ENCODE peak calls at places on chromosome 13, in eight cellular contexts. P is GM23248, Y is DND-41, A is H1, R is fibroblast of lung, V is PC-3, L is endothelial cell of umbilical vein, M is K562. B is an unnamed sample.

GRCh38 chr13:23086951-23087350 is 93.8 kb upstream of the SGCG start:
- DNase-seq in R (peak; percentile 2), L (no peak), P (no peak), A (no peak), V (no peak), M (no peak), Y (no peak), B (no peak)

GRCh38 chr13:39565036-39565949 is 37.7 kb downstream of the LHFPL6 start:
- DNase-seq in A (no peak), Y (no peak), M (no peak), P (peak; percentile 93), L (peak; percentile 70), R (peak; percentile 98), V (peak; percentile 82), B (peak; percentile 19)

GRCh38 chr13:101398191-101398590 is 18.1 kb downstream of the NALCN start:
- DNase-seq in P (peak; percentile 78), Y (no peak), M (no peak), L (no peak), R (peak; percentile 83), V (peak; percentile 29), A (no peak), B (no peak)

GRCh38 chr13:86856996-86857395 is 814.2 kb upstream of the SLITRK5 start:
- DNase-seq in A (no peak), M (no peak), V (peak; percentile 67), Y (no peak), P (peak; percentile 10), L (no peak), R (peak; percentile 53), B (no peak)

GRCh38 chr13:49791214-49791752 is 1.2 kb downstream of the KPNA3 start:
- DNase-seq in Y (peak; percentile 29), R (peak; percentile 26), P (peak; percentile 40), V (peak; percentile 30), L (peak; percentile 58), M (no peak), A (no peak), B (peak; percentile 50)

GRCh38 chr13:53201454-53202225 is 173.0 kb downstream of the OLFM4 start:
- DNase-seq in Y (no peak), P (peak; percentile 36), M (no peak), L (no peak), V (no peak), A (peak; percentile 69), R (no peak), B (peak; percentile 77)

GRCh38 chr13:70490320-70490935 is 382.2 kb upstream of the KLHL1 start:
- DNase-seq in P (no peak), V (no peak), L (no peak), M (no peak), A (no peak), R (no peak), Y (no peak), B (no peak)

GRCh38 chr13:83613524-83613923 is 268.8 kb downstream of the SLITRK1 start:
- DNase-seq in P (no peak), A (no peak), Y (no peak), M (no peak), R (no peak), L (no peak), V (no peak), B (no peak)

GRCh38 chr13:76737526-76737925 is 148.7 kb downstream of the KCTD12 start:
- DNase-seq in V (no peak), A (no peak), P (no peak), M (no peak), R (no peak), L (no peak), Y (no peak), B (no peak)

GRCh38 chr13:110422913-110423688 is 116.0 kb downstream of the COL4A2 start:
- DNase-seq in Y (no peak), A (no peak), R (peak; percentile 71), V (no peak), M (no peak), P (peak; percentile 62), L (peak; percentile 44), B (no peak)

GRCh38 chr13:42239644-42240043 is 32.3 kb upstream of the AKAP11 start:
- DNase-seq in P (peak; percentile 10), L (no peak), A (no peak), R (peak; percentile 29), V (peak; percentile 43), M (no peak), Y (no peak), B (no peak)

GRCh38 chr13:42228527-42228926 is 43.4 kb upstream of the AKAP11 start:
- DNase-seq in R (no peak), A (no peak), L (no peak), V (no peak), Y (no peak), M (no peak), P (no peak), B (no peak)

GRCh38 chr13:42229287-42229686 is 42.7 kb upstream of the AKAP11 start:
- DNase-seq in L (no peak), R (no peak), M (no peak), V (no peak), P (no peak), Y (no peak), A (no peak), B (no peak)

GRCh38 chr13:42232671-42233070 is 39.3 kb upstream of the AKAP11 start:
- DNase-seq in V (no peak), A (no peak), L (no peak), P (no peak), Y (no peak), M (no peak), R (no peak), B (no peak)

GRCh38 chr13:42233726-42234125 is 38.2 kb upstream of the AKAP11 start:
- DNase-seq in V (no peak), M (no peak), A (no peak), Y (no peak), R (no peak), L (no peak), P (no peak), B (no peak)
- H3K9ac ChIP-seq in V (no peak overlapping the region), M (no peak overlapping the region), A (no peak overlapping the region), Y (no peak overlapping the region), R (no peak overlapping the region), L (no peak overlapping the region), P (no peak overlapping the region), B (no peak overlapping the region)

DNA sequence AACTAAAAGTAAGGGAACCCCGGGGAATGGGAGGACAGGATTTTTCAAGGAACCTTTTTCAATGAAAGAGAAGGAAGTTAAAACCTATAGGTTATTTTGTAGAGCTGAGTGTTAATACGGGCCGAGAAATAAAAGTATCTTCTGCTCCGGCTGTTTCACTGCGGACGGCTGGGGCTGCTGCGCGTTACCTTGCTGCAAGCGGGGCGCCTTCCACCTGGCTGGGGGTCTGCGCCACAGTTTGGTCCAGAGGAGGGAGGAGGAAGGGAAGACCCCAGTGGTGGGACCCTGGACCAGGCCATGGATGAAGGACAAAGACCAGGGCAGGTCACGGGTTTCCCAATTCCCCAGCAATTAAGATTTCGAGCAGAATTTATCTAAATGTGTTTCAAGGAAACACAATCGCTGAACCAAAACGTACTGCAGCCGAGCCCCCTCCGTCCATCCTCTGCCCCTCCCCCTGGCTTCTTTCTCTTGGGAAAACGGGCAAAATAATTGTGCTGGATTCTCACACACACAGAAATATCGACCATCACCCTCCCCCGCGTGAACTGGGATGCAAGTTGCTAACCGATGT is 2.9 kb downstream of the SOX1 start:
- DNase-seq in V (no peak), M (no peak), R (no peak), A (peak; percentile 58), L (no peak), P (no peak), Y (no peak), B (peak; percentile 57)
- TF ChIP-seq EZH2 in V (no peak), M (no peak), R (peak; percentile 61), A (peak; percentile 29), L (no peak), P (no peak), Y (no peak), B (peak; percentile 67)

DNA sequence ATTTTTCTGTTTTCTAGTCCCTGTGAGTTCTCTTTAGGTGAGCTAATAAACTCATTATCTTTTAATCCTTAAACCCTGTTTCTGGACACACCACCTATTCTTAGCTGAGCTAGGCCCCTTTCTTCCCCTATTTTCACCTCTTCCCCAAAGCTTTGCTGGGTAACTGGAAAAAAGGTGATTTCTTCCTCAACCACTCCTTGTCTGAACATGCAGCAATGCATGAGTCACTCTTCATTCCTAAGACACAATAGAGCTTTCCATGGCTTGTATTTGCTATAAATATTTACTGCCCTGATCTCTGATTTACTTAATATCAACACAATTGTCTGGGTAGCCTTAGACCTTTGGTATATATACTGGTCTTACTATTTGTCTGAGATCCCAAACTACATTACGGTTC is 370.9 kb downstream of the KLF5 start:
- DNase-seq in A (no peak), P (peak; percentile 42), V (peak; percentile 84), Y (no peak), L (no peak), M (no peak), R (peak; percentile 86), B (no peak)
- H3K9ac ChIP-seq in A (no peak overlapping the region), P (no peak overlapping the region), V (peak overlapping the region; percentile 90), Y (no peak overlapping the region), L (no peak overlapping the region), M (no peak overlapping the region), R (no peak overlapping the region), B (no peak overlapping the region)

GRCh38 chr13:112892759-112893569 is 76.0 kb upstream of the MCF2L start:
- DNase-seq in A (peak; percentile 73), M (no peak), Y (no peak), V (no peak), P (no peak), R (no peak), L (peak; percentile 34), B (peak; percentile 46)
- TF ChIP-seq EZH2 in A (no peak), M (no peak), Y (no peak), V (no peak), P (no peak), R (no peak), L (no peak), B (no peak)

DNA sequence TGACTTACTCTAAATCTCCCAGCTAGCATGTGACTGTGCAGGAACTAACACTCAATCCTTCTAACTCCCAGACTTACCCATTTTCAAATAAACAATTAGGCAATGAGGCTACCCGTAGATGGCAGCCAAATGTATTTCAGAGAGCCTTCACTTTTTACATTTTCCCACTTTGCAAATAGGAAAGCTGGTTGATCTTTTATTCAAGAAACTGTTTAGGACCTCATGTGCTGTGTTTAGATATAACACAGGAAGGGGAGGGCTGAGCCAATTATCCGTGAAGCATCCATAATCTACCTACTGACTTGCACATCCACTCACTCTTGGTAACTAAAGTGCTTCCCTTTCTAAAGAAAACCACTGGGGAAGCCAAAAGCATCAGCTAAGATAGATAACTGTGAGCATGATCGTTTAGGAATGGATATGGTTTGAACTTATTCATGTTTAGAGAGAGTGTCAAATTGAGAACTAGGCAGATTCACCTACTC is 33.4 kb downstream of the MBNL2 start:
- DNase-seq in M (no peak), L (no peak), Y (no peak), A (no peak), V (no peak), P (no peak), R (peak; percentile 56), B (no peak)
- H3K9ac ChIP-seq in M (peak overlapping the region; percentile 93), L (peak overlapping the region; percentile 72), Y (no peak overlapping the region), A (no peak overlapping the region), V (peak overlapping the region; percentile 65), P (peak overlapping the region; percentile 78), R (no peak overlapping the region), B (no peak overlapping the region)